ENCODE peak calls at places on chromosomes 12 and 14, in nine cellular contexts. One of them, this sample, is unnamed.

GRCh38 chr14:59422069-59422881 is 42.9 kb downstream of the GPR135 start:
- DNase-seq in tibial nerve: no peak
- DNase-seq in fibroblast of lung: no peak
- DNase-seq in lower leg skin: no peak
- DNase-seq in prostate gland: no peak
- DNase-seq in right lobe of liver: no peak
- DNase-seq in uterus: no peak
- DNase-seq in ovary: no peak
- DNase-seq in fibroblast of mammary gland: peak; percentile 69
- DNase-seq in this sample: peak; percentile 76

GRCh38 chr12:60935981-60936761 is 1324.0 kb upstream of the USP15 start:
- DNase-seq in fibroblast of mammary gland: no peak
- DNase-seq in uterus: no peak
- DNase-seq in prostate gland: no peak
- DNase-seq in tibial nerve: no peak
- DNase-seq in lower leg skin: no peak
- DNase-seq in ovary: no peak
- DNase-seq in fibroblast of lung: no peak
- DNase-seq in right lobe of liver: no peak
- DNase-seq in this sample: no peak

GRCh38 chr14:22824711-22825359 is 4.9 kb upstream of the MRPL52 start:
- DNase-seq in right lobe of liver: no peak
- DNase-seq in uterus: peak; percentile 81
- DNase-seq in ovary: peak; percentile 47
- DNase-seq in prostate gland: no peak
- DNase-seq in tibial nerve: no peak
- DNase-seq in fibroblast of mammary gland: peak; percentile 98
- DNase-seq in lower leg skin: peak; percentile 82
- DNase-seq in fibroblast of lung: peak; percentile 95
- DNase-seq in this sample: peak; percentile 96

GRCh38 chr14:35285168-35285990 is 6.8 kb upstream of the PSMA6 start:
- DNase-seq in uterus: no peak
- DNase-seq in tibial nerve: no peak
- DNase-seq in prostate gland: no peak
- DNase-seq in ovary: no peak
- DNase-seq in fibroblast of mammary gland: peak; percentile 77
- DNase-seq in fibroblast of lung: no peak
- DNase-seq in right lobe of liver: no peak
- DNase-seq in lower leg skin: no peak
- DNase-seq in this sample: no peak

GRCh38 chr12:11688379-11688778 is 38.9 kb downstream of the ETV6 start:
- DNase-seq in tibial nerve: no peak
- DNase-seq in prostate gland: no peak
- DNase-seq in uterus: no peak
- DNase-seq in fibroblast of mammary gland: no peak
- DNase-seq in fibroblast of lung: no peak
- DNase-seq in right lobe of liver: no peak
- DNase-seq in ovary: no peak
- DNase-seq in lower leg skin: peak; percentile 20
- DNase-seq in this sample: no peak

GRCh38 chr12:132133952-132134652 is 10.0 kb downstream of the DDX51 start:
- DNase-seq in prostate gland: no peak
- DNase-seq in fibroblast of lung: no peak
- DNase-seq in lower leg skin: peak; percentile 79
- DNase-seq in tibial nerve: no peak
- DNase-seq in uterus: no peak
- DNase-seq in fibroblast of mammary gland: no peak
- DNase-seq in ovary: no peak
- DNase-seq in right lobe of liver: no peak
- DNase-seq in this sample: no peak

GRCh38 chr12:45939759-45940158 is 50.6 kb downstream of the SCAF11 start:
- DNase-seq in prostate gland: no peak
- DNase-seq in tibial nerve: no peak
- DNase-seq in right lobe of liver: no peak
- DNase-seq in fibroblast of lung: no peak
- DNase-seq in uterus: no peak
- DNase-seq in lower leg skin: no peak
- DNase-seq in fibroblast of mammary gland: no peak
- DNase-seq in ovary: no peak
- DNase-seq in this sample: no peak

GRCh38 chr12:132608231-132609171 is 1.9 kb downstream of the LRCOL1 start:
- DNase-seq in lower leg skin: no peak
- DNase-seq in fibroblast of lung: peak; percentile 58
- DNase-seq in prostate gland: no peak
- DNase-seq in ovary: no peak
- DNase-seq in tibial nerve: no peak
- DNase-seq in uterus: no peak
- DNase-seq in right lobe of liver: peak; percentile 94
- DNase-seq in fibroblast of mammary gland: no peak
- DNase-seq in this sample: no peak

GRCh38 chr14:55586411-55586810 is 6.4 kb downstream of the KTN1 start:
- DNase-seq in prostate gland: no peak
- DNase-seq in uterus: no peak
- DNase-seq in lower leg skin: no peak
- DNase-seq in fibroblast of lung: no peak
- DNase-seq in right lobe of liver: no peak
- DNase-seq in fibroblast of mammary gland: no peak
- DNase-seq in tibial nerve: no peak
- DNase-seq in ovary: no peak
- DNase-seq in this sample: no peak

GRCh38 chr12:106249411-106250135 is 1.8 kb upstream of the CKAP4 start:
- DNase-seq in tibial nerve: no peak
- DNase-seq in uterus: no peak
- DNase-seq in prostate gland: no peak
- DNase-seq in fibroblast of mammary gland: no peak
- DNase-seq in lower leg skin: no peak
- DNase-seq in ovary: no peak
- DNase-seq in right lobe of liver: peak; percentile 39
- DNase-seq in fibroblast of lung: no peak
- DNase-seq in this sample: no peak
- H3K4me3 ChIP-seq in tibial nerve: no peak overlapping the region
- H3K4me3 ChIP-seq in uterus: no peak overlapping the region
- H3K4me3 ChIP-seq in prostate gland: no peak overlapping the region
- H3K4me3 ChIP-seq in fibroblast of mammary gland: no peak overlapping the region
- H3K4me3 ChIP-seq in lower leg skin: no peak overlapping the region
- H3K4me3 ChIP-seq in ovary: no peak overlapping the region
- H3K4me3 ChIP-seq in right lobe of liver: no peak overlapping the region
- H3K4me3 ChIP-seq in fibroblast of lung: peak overlapping the region; percentile 92
- H3K4me3 ChIP-seq in this sample: peak overlapping the region; percentile 83

GRCh38 chr12:6084969-6085450 is 39.5 kb downstream of the VWF start:
- DNase-seq in ovary: no peak
- DNase-seq in fibroblast of mammary gland: no peak
- DNase-seq in uterus: no peak
- DNase-seq in fibroblast of lung: no peak
- DNase-seq in tibial nerve: no peak
- DNase-seq in right lobe of liver: peak; percentile 20
- DNase-seq in lower leg skin: peak; percentile 72
- DNase-seq in prostate gland: no peak
- DNase-seq in this sample: no peak

GRCh38 chr12:6082613-6083012 is 41.9 kb downstream of the VWF start:
- DNase-seq in right lobe of liver: no peak
- DNase-seq in lower leg skin: no peak
- DNase-seq in uterus: no peak
- DNase-seq in fibroblast of mammary gland: no peak
- DNase-seq in fibroblast of lung: peak; percentile 42
- DNase-seq in ovary: no peak
- DNase-seq in prostate gland: no peak
- DNase-seq in tibial nerve: no peak
- DNase-seq in this sample: no peak

GRCh38 chr12:6085841-6086240 is 38.6 kb downstream of the VWF start:
- DNase-seq in lower leg skin: peak; percentile 52
- DNase-seq in fibroblast of mammary gland: no peak
- DNase-seq in tibial nerve: no peak
- DNase-seq in right lobe of liver: peak; percentile 31
- DNase-seq in uterus: no peak
- DNase-seq in ovary: no peak
- DNase-seq in prostate gland: no peak
- DNase-seq in fibroblast of lung: no peak
- DNase-seq in this sample: no peak

GRCh38 chr12:6083606-6084005 is 40.9 kb downstream of the VWF start:
- DNase-seq in uterus: no peak
- DNase-seq in fibroblast of mammary gland: peak; percentile 30
- DNase-seq in ovary: no peak
- DNase-seq in tibial nerve: no peak
- DNase-seq in right lobe of liver: no peak
- DNase-seq in prostate gland: no peak
- DNase-seq in fibroblast of lung: no peak
- DNase-seq in lower leg skin: peak; percentile 39
- DNase-seq in this sample: no peak

GRCh38 chr12:6084261-6084968 is 40.1 kb downstream of the VWF start:
- DNase-seq in fibroblast of lung: peak; percentile 56
- DNase-seq in fibroblast of mammary gland: peak; percentile 31
- DNase-seq in right lobe of liver: peak; percentile 27
- DNase-seq in ovary: no peak
- DNase-seq in lower leg skin: peak; percentile 78
- DNase-seq in uterus: peak; percentile 54
- DNase-seq in prostate gland: no peak
- DNase-seq in tibial nerve: no peak
- DNase-seq in this sample: peak; percentile 88
- TF ChIP-seq CTCF in fibroblast of lung: no peak
- TF ChIP-seq CTCF in fibroblast of mammary gland: no peak
- TF ChIP-seq CTCF in right lobe of liver: no peak
- TF ChIP-seq CTCF in ovary: no peak
- TF ChIP-seq CTCF in lower leg skin: no peak
- TF ChIP-seq CTCF in uterus: no peak
- TF ChIP-seq CTCF in prostate gland: no peak
- TF ChIP-seq CTCF in tibial nerve: no peak
- TF ChIP-seq CTCF in this sample: peak; percentile 12

DNA sequence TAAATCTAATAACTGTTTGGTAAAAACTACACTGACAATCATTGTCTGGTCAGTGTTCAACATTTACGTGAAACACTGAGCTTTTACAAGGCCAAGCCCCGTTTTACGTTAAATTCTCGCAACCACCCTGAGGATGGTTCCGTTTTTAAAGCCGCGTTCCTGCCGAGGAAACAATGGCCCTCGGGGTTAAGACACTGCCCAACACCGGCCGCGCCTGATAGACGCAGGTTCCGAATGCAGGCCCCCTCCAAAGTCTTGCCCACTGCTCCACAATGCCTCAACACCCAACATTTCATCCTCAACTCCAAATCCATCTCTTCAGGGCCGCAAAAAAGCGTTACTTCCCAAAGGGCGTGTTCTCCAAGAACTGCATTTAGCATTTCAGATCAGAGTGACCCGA is 953 bp upstream of the SNRPF start:
- DNase-seq in uterus: no peak
- DNase-seq in right lobe of liver: no peak
- DNase-seq in prostate gland: no peak
- DNase-seq in lower leg skin: no peak
- DNase-seq in fibroblast of mammary gland: no peak
- DNase-seq in fibroblast of lung: no peak
- DNase-seq in ovary: no peak
- DNase-seq in tibial nerve: no peak
- DNase-seq in this sample: no peak
- H3K4me3 ChIP-seq in uterus: no peak overlapping the region
- H3K4me3 ChIP-seq in right lobe of liver: no peak overlapping the region
- H3K4me3 ChIP-seq in prostate gland: no peak overlapping the region
- H3K4me3 ChIP-seq in lower leg skin: no peak overlapping the region
- H3K4me3 ChIP-seq in fibroblast of mammary gland: no peak overlapping the region
- H3K4me3 ChIP-seq in fibroblast of lung: no peak overlapping the region
- H3K4me3 ChIP-seq in ovary: peak overlapping the region; percentile 85
- H3K4me3 ChIP-seq in tibial nerve: peak overlapping the region; percentile 79
- H3K4me3 ChIP-seq in this sample: peak overlapping the region; percentile 83

DNA sequence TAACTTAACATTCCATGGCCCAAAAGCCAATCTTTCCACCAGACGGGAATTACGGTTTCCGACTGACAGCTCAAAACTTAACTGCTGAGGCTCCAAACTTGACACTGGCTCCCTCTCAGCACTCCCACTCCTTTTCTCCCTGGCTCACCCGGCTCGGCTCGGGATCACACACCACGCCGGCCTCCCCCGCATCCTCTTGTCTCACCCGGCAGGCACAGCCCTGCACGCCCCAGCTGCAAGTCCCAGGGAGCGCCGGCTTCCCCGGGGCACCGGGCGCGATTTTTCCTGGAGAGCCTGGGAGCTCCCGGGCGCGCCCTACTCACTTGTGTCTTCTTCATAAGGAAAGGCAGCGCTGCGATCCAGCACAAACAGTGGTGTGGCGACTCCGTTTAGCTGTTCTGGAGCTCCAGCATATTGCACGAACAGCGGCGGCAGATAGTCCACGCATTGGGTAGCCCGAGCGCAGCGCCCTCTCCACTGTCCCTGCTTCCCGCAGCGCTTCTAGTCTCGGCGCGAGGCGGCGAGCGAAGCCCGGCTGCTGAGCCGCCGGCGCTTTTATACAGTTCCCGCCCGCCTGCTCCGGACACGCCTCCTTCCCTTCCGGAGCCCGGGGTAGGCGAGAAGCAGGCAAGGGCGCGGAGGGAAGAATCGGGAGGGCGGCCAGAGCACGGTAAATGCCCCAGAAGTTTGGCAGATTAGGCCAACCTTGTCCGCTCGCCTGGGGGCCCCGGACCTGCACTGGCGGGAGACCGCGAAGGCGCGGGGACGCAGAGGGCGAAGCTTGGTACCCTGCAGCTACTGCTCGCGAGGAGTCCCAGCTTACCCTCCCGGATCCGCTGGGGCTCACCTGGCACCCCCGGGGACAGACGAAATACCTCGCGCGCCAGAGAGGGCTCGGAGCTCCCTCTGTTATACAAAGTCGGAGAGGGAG is at the start of gene KITLG:
- DNase-seq in fibroblast of mammary gland: peak; percentile 82
- DNase-seq in uterus: peak; percentile 82
- DNase-seq in lower leg skin: peak; percentile 96
- DNase-seq in fibroblast of lung: peak; percentile 91
- DNase-seq in right lobe of liver: peak; percentile 87
- DNase-seq in ovary: peak; percentile 78
- DNase-seq in prostate gland: peak; percentile 78
- DNase-seq in tibial nerve: peak; percentile 72
- DNase-seq in this sample: peak; percentile 88
- TF ChIP-seq CTCF in fibroblast of mammary gland: peak; percentile 23
- TF ChIP-seq CTCF in uterus: peak; percentile 19
- TF ChIP-seq CTCF in lower leg skin: no peak
- TF ChIP-seq CTCF in fibroblast of lung: peak; percentile 37
- TF ChIP-seq CTCF in right lobe of liver: peak; percentile 26
- TF ChIP-seq CTCF in ovary: no peak
- TF ChIP-seq CTCF in prostate gland: peak; percentile 46
- TF ChIP-seq CTCF in tibial nerve: peak; percentile 20
- TF ChIP-seq CTCF in this sample: peak; percentile 44

GRCh38 chr14:69483765-69484443 is 624 bp upstream of the PLEKHD1 start:
- DNase-seq in ovary: no peak
- DNase-seq in right lobe of liver: no peak
- DNase-seq in prostate gland: no peak
- DNase-seq in lower leg skin: no peak
- DNase-seq in fibroblast of mammary gland: no peak
- DNase-seq in uterus: no peak
- DNase-seq in fibroblast of lung: peak; percentile 14
- DNase-seq in tibial nerve: no peak
- DNase-seq in this sample: peak; percentile 21
- H3K4me3 ChIP-seq in ovary: peak overlapping the region; percentile 14
- H3K4me3 ChIP-seq in right lobe of liver: peak overlapping the region; percentile 9
- H3K4me3 ChIP-seq in prostate gland: peak overlapping the region; percentile 37
- H3K4me3 ChIP-seq in lower leg skin: peak overlapping the region; percentile 6
- H3K4me3 ChIP-seq in fibroblast of mammary gland: no peak overlapping the region
- H3K4me3 ChIP-seq in uterus: no peak overlapping the region
- H3K4me3 ChIP-seq in fibroblast of lung: peak overlapping the region; percentile 42
- H3K4me3 ChIP-seq in tibial nerve: peak overlapping the region; percentile 34
- H3K4me3 ChIP-seq in this sample: peak overlapping the region; percentile 25

This sample was measured in fibroblast of the aortic adventitia.